ENCODE peak calls at places on chromosomes 12 and 14, in four cellular contexts. One of them, this sample, is unnamed.

GRCh38 chr14:68147331-68147730 is 327.8 kb downstream of the RAD51B start:
- DNase-seq in tibial artery: no peak
- DNase-seq in cardiac muscle cell: no peak
- DNase-seq in heart right ventricle: no peak
- DNase-seq in this sample: no peak

GRCh38 chr14:21245813-21246212 is 23.4 kb downstream of the HNRNPC start:
- DNase-seq in tibial artery: no peak
- DNase-seq in cardiac muscle cell: no peak
- DNase-seq in heart right ventricle: no peak
- DNase-seq in this sample: no peak

GRCh38 chr14:90545431-90545830 is 148.6 kb downstream of the CALM1 start:
- DNase-seq in tibial artery: no peak
- DNase-seq in cardiac muscle cell: no peak
- DNase-seq in heart right ventricle: no peak
- DNase-seq in this sample: no peak

GRCh38 chr12:114165921-114166320 is 199.8 kb upstream of the RBM19 start:
- DNase-seq in tibial artery: no peak
- DNase-seq in cardiac muscle cell: no peak
- DNase-seq in heart right ventricle: no peak
- DNase-seq in this sample: no peak

GRCh38 chr14:21395450-21395849 is 11.6 kb upstream of the SUPT16H start:
- DNase-seq in tibial artery: no peak
- DNase-seq in cardiac muscle cell: no peak
- DNase-seq in heart right ventricle: no peak
- DNase-seq in this sample: no peak

GRCh38 chr12:64390275-64390851 is at the start of gene C12orf56:
- DNase-seq in tibial artery: no peak
- DNase-seq in cardiac muscle cell: peak
- DNase-seq in heart right ventricle: no peak
- DNase-seq in this sample: no peak

GRCh38 chr12:48770756-48771155 is 18.1 kb downstream of the ADCY6 start:
- DNase-seq in tibial artery: no peak
- DNase-seq in cardiac muscle cell: no peak
- DNase-seq in heart right ventricle: no peak
- DNase-seq in this sample: no peak

GRCh38 chr12:121789233-121789781 is 4.2 kb downstream of the RHOF start:
- DNase-seq in tibial artery: no peak
- DNase-seq in cardiac muscle cell: no peak
- DNase-seq in heart right ventricle: no peak
- DNase-seq in this sample: no peak

GRCh38 chr12:59149995-59150642 is 229.8 kb upstream of the LRIG3 start:
- DNase-seq in tibial artery: no peak
- DNase-seq in cardiac muscle cell: peak
- DNase-seq in heart right ventricle: peak
- DNase-seq in this sample: peak

GRCh38 chr14:66206554-66206953 is 279.6 kb upstream of the CCDC196 start:
- DNase-seq in tibial artery: no peak
- DNase-seq in cardiac muscle cell: no peak
- DNase-seq in heart right ventricle: no peak
- DNase-seq in this sample: no peak

GRCh38 chr12:113980537-113981337 is 14.6 kb upstream of the RBM19 start:
- DNase-seq in tibial artery: no peak
- DNase-seq in cardiac muscle cell: peak
- DNase-seq in heart right ventricle: no peak
- DNase-seq in this sample: peak

GRCh38 chr12:102769323-102769916 is 147.6 kb downstream of the PAH start:
- DNase-seq in tibial artery: peak
- DNase-seq in cardiac muscle cell: peak
- DNase-seq in heart right ventricle: peak
- DNase-seq in this sample: peak

GRCh38 chr14:85175556-85175955 is 354.4 kb upstream of the FLRT2 start:
- DNase-seq in tibial artery: no peak
- DNase-seq in cardiac muscle cell: no peak
- DNase-seq in heart right ventricle: no peak
- DNase-seq in this sample: no peak

GRCh38 chr14:36515105-36515593 is 4.9 kb downstream of the NKX2-1 start:
- DNase-seq in tibial artery: no peak
- DNase-seq in cardiac muscle cell: no peak
- DNase-seq in heart right ventricle: no peak
- DNase-seq in this sample: no peak

GRCh38 chr12:51926718-51927117 is 19.4 kb downstream of the ACVRL1 start:
- DNase-seq in tibial artery: peak
- DNase-seq in cardiac muscle cell: peak
- DNase-seq in heart right ventricle: no peak
- DNase-seq in this sample: peak

GRCh38 chr12:50507930-50508329 is 3.1 kb downstream of the DIP2B start:
- DNase-seq in tibial artery: no peak
- DNase-seq in cardiac muscle cell: no peak
- DNase-seq in heart right ventricle: no peak
- DNase-seq in this sample: no peak

GRCh38 chr12:96045566-96045965 is 10.2 kb upstream of the LTA4H start:
- DNase-seq in tibial artery: no peak
- DNase-seq in cardiac muscle cell: no peak
- DNase-seq in heart right ventricle: no peak
- DNase-seq in this sample: no peak

GRCh38 chr12:105214670-105215375 is 21.2 kb downstream of the APPL2 start:
- DNase-seq in tibial artery: no peak
- DNase-seq in cardiac muscle cell: no peak
- DNase-seq in heart right ventricle: no peak
- DNase-seq in this sample: no peak

GRCh38 chr14:64654072-64654899 is 49.9 kb upstream of the PLEKHG3 start:
- DNase-seq in tibial artery: no peak
- DNase-seq in cardiac muscle cell: no peak
- DNase-seq in heart right ventricle: no peak
- DNase-seq in this sample: no peak

GRCh38 chr12:47085815-47086252 is 6.1 kb upstream of the AMIGO2 start:
- DNase-seq in tibial artery: no peak
- DNase-seq in cardiac muscle cell: no peak
- DNase-seq in heart right ventricle: peak
- DNase-seq in this sample: peak

GRCh38 chr12:4858385-4858784 is 51.3 kb upstream of the KCNA1 start:
- DNase-seq in tibial artery: no peak
- DNase-seq in cardiac muscle cell: peak
- DNase-seq in heart right ventricle: no peak
- DNase-seq in this sample: no peak

GRCh38 chr12:10634427-10634826 is 21.0 kb upstream of the MAGOHB start:
- DNase-seq in tibial artery: no peak
- DNase-seq in cardiac muscle cell: no peak
- DNase-seq in heart right ventricle: no peak
- DNase-seq in this sample: no peak

GRCh38 chr14:104307627-104308401 is 169.4 kb downstream of the KIF26A start:
- DNase-seq in tibial artery: peak
- DNase-seq in cardiac muscle cell: no peak
- DNase-seq in heart right ventricle: no peak
- DNase-seq in this sample: no peak

GRCh38 chr12:31004666-31005065 is 69.0 kb upstream of the DDX11 start:
- DNase-seq in tibial artery: peak
- DNase-seq in cardiac muscle cell: no peak
- DNase-seq in heart right ventricle: no peak
- DNase-seq in this sample: no peak
- H3K4me3 ChIP-seq in tibial artery: no peak
- H3K4me3 ChIP-seq in cardiac muscle cell: no peak
- H3K4me3 ChIP-seq in heart right ventricle: no peak
- H3K4me3 ChIP-seq in this sample: no peak

GRCh38 chr12:15698377-15698867 is 90.8 kb downstream of the EPS8 start:
- DNase-seq in tibial artery: no peak
- DNase-seq in cardiac muscle cell: no peak
- DNase-seq in heart right ventricle: no peak
- DNase-seq in this sample: no peak
- H3K27ac ChIP-seq in tibial artery: peak
- H3K27ac ChIP-seq in cardiac muscle cell: no peak
- H3K27ac ChIP-seq in heart right ventricle: peak
- H3K27ac ChIP-seq in this sample: no peak

GRCh38 chr12:100017056-100017455 is 32.3 kb upstream of the ANKS1B start:
- DNase-seq in tibial artery: no peak
- DNase-seq in cardiac muscle cell: no peak
- DNase-seq in heart right ventricle: no peak
- DNase-seq in this sample: no peak
- TF ChIP-seq CTCF in tibial artery: no peak
- TF ChIP-seq CTCF in cardiac muscle cell: no peak
- TF ChIP-seq CTCF in heart right ventricle: no peak
- TF ChIP-seq CTCF in this sample: no peak

DNA sequence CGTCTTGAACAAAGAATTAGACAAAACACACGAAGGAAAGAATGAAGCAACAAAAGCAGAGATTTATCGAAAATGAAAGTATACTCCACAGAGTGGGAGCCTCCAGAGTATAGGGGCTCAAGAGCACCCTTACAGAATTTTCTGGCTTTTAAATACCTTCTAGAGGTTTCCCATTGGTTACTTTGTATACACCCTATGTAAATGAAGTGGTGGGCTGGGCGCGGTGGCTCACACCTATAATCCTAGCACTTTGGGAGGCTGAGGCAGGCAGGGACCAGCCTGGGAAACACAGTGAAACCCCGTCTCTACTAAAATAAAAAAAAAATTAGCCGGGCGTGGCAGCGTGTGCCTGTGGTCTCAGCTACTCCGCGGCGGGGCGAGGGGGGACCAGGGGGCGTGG is 13.1 kb upstream of the DNM1L start:
- DNase-seq in tibial artery: no peak
- DNase-seq in cardiac muscle cell: no peak
- DNase-seq in heart right ventricle: no peak
- DNase-seq in this sample: no peak
- H3K4me3 ChIP-seq in tibial artery: peak
- H3K4me3 ChIP-seq in cardiac muscle cell: no peak
- H3K4me3 ChIP-seq in heart right ventricle: no peak
- H3K4me3 ChIP-seq in this sample: no peak